ENCODE peak calls at places on chromosomes 5 and 9, in eight cellular contexts. P is mammary epithelial cell, Z is fibroblast of lung, H is WERI-Rb-1, B is heart left ventricle, L is kidney epithelial cell, C is left lung, M is A673. V is an unnamed sample.
A peak's percentile ranks its signal among the peaks of the same experiment; 100 is the strongest.

GRCh38 chr9:23674016-23674585 is 151.9 kb downstream of the ELAVL2 start:
- DNase-seq in P (no peak), H (peak; percentile 80), M (no peak), C (no peak), B (no peak), L (no peak), Z (peak; percentile 63), V (no peak)

GRCh38 chr9:99127372-99128132 is 22.6 kb downstream of the TGFBR1 start:
- DNase-seq in M (no peak), Z (peak; percentile 87), C (no peak), H (no peak), B (no peak), L (no peak), P (peak; percentile 96), V (no peak)

GRCh38 chr5:27308151-27308550 is 269.8 kb upstream of the CDH9 start:
- DNase-seq in P (peak; percentile 79), M (no peak), H (no peak), C (no peak), L (peak; percentile 57), Z (peak; percentile 86), B (no peak), V (no peak)

GRCh38 chr9:117247271-117247670 is 167.6 kb downstream of the ASTN2 start:
- DNase-seq in H (peak; percentile 69), C (no peak), Z (no peak), L (no peak), M (peak; percentile 34), B (no peak), P (peak; percentile 3), V (no peak)

GRCh38 chr5:121919091-121919490 is 42.7 kb upstream of the SRFBP1 start:
- DNase-seq in C (no peak), H (no peak), P (no peak), L (no peak), Z (no peak), B (no peak), M (no peak), V (no peak)

GRCh38 chr5:139633295-139634027 is 14.7 kb upstream of the CXXC5 start:
- DNase-seq in C (no peak), B (peak; percentile 81), Z (peak; percentile 63), H (peak; percentile 71), P (peak; percentile 57), L (no peak), M (peak; percentile 78), V (peak; percentile 76)

GRCh38 chr5:140569197-140569596 is 4.6 kb downstream of the SLC35A4 start:
- DNase-seq in C (no peak), Z (no peak), B (no peak), L (no peak), P (no peak), M (no peak), H (no peak), V (no peak)

GRCh38 chr5:140383300-140383699 is 18.3 kb upstream of the ANKHD1 start:
- DNase-seq in C (no peak), L (no peak), P (no peak), B (no peak), H (no peak), M (no peak), Z (no peak), V (no peak)

GRCh38 chr5:180625125-180625790 is 24.1 kb downstream of the FLT4 start:
- DNase-seq in B (no peak), L (no peak), H (no peak), C (no peak), P (no peak), Z (no peak), M (no peak), V (no peak)

GRCh38 chr9:74499111-74499601 is 2.0 kb downstream of the RORB start:
- DNase-seq in Z (peak; percentile 27), H (no peak), C (peak; percentile 51), B (no peak), P (peak; percentile 9), M (no peak), L (no peak), V (peak; percentile 22)

GRCh38 chr9:74498616-74499095 is 1.5 kb downstream of the RORB start:
- DNase-seq in Z (peak; percentile 19), H (no peak), P (no peak), M (no peak), L (no peak), B (no peak), C (no peak), V (no peak)

GRCh38 chr9:74499770-74500583 is 2.8 kb downstream of the RORB start:
- DNase-seq in Z (peak; percentile 15), H (no peak), C (peak; percentile 63), M (no peak), L (no peak), B (no peak), P (no peak), V (no peak)

GRCh38 chr9:74497750-74498615 is 848 bp downstream of the RORB start:
- DNase-seq in H (peak; percentile 51), M (peak; percentile 12), L (no peak), C (peak; percentile 76), B (peak; percentile 35), P (peak; percentile 52), Z (peak; percentile 57), V (peak; percentile 42)

GRCh38 chr9:74500584-74500924 is 3.4 kb downstream of the RORB start:
- DNase-seq in P (no peak), Z (no peak), B (no peak), L (no peak), H (no peak), C (no peak), M (no peak), V (no peak)
- H3K27me3 ChIP-seq in P (peaks cover 20% of the 10 kb centered on the region), Z (peaks cover 26% of the 10 kb centered on the region), B (peaks cover 35% of the 10 kb centered on the region), L (peaks cover 39% of the 10 kb centered on the region), H (no peaks in the 10 kb centered on the region), C (peaks cover 84% of the 10 kb centered on the region), M (peaks cover 94% of the 10 kb centered on the region), V (no peaks in the 10 kb centered on the region)

DNA sequence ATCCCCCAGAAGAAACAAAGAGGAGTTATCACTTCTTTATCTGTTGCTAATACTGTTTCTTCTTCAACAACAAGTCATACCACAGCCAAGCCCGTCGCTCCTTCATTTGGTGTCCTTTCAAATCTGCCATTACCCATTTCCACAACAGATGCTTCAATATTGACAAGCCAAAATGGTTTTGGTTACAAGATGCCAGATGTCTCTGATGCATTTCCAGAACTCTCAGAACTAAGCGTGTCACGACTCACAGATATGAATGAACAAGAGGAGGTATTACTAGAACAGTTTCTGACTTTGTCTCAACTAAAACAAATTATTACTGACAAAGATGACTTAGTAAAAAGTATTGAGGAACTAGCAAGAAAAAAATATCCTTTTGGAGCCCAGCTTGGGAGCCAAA is 16.0 kb upstream of the HAND1 start:
- DNase-seq in P (no peak), B (no peak), L (no peak), C (no peak), Z (no peak), H (no peak), M (no peak), V (no peak)
- H3K27me3 ChIP-seq in P (peaks cover 4% of the 10 kb centered on the region), B (peaks cover 69% of the 10 kb centered on the region), L (peaks cover 28% of the 10 kb centered on the region), C (peaks cover 85% of the 10 kb centered on the region), Z (peaks cover 4% of the 10 kb centered on the region), H (no peaks in the 10 kb centered on the region), M (peaks cover 35% of the 10 kb centered on the region), V (peaks cover 48% of the 10 kb centered on the region)

GRCh38 chr9:135985459-135985774 is 24.2 kb upstream of the UBAC1 start:
- DNase-seq in M (no peak), B (no peak), C (no peak), P (no peak), Z (no peak), L (no peak), H (no peak), V (no peak)

GRCh38 chr9:135980926-135981630 is 19.9 kb upstream of the UBAC1 start:
- DNase-seq in Z (no peak), C (peak; percentile 69), B (peak; percentile 60), H (no peak), L (no peak), M (no peak), P (no peak), V (peak; percentile 92)

GRCh38 chr9:135979472-135980166 is 18.4 kb upstream of the UBAC1 start:
- DNase-seq in C (peak; percentile 76), L (no peak), M (no peak), P (no peak), B (no peak), Z (no peak), H (no peak), V (no peak)

GRCh38 chr9:135983745-135984710 is 22.9 kb upstream of the UBAC1 start:
- DNase-seq in C (no peak), M (peak; percentile 41), L (no peak), P (no peak), B (no peak), Z (no peak), H (peak; percentile 43), V (no peak)

DNA sequence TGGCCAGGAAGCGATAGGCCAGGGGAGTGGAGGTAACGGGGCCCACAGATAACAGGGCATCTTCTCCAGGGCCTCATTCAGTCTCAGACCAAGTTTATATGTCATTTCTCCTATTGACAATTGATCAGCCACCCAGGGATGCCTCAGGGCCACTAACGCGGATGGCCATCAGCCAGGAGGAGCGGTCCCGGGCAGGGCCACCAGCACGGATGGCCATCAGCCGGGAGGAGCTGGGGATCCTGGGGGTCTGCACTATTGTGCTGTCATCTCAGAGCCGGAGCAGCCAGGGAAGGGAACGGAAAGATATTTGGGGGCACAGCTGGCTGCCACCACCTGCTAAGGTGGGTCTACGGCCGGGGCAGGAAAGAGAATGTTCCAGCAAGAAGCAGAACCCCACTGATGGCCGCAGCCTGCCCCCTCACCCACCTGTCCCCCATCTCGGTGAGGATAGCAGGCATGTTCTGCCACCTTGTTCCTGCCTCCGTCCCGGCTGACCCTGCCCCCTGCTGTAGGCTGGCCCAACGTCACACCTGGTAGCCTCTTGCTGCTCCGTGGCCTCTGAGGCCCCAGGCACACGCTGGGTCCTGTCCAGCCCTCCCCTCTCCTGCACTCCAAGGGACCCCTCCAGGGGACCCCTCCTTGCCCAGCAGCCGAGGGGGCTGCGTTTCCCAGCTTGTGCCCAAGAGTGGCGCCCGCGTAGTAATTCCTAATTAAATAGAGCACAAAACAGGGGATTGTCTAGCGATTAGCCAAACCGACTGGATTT is 21.5 kb upstream of the UBAC1 start:
- DNase-seq in L (no peak), M (no peak), H (peak; percentile 52), Z (no peak), P (no peak), B (no peak), C (peak; percentile 79), V (no peak)
- H3K27me3 ChIP-seq in L (peaks cover 51% of the 10 kb centered on the region), M (no peaks in the 10 kb centered on the region), H (no peaks in the 10 kb centered on the region), Z (peaks cover 7% of the 10 kb centered on the region), P (peaks cover 7% of the 10 kb centered on the region), B (no peaks in the 10 kb centered on the region), C (peaks cover 66% of the 10 kb centered on the region), V (no peaks in the 10 kb centered on the region)

GRCh38 chr9:137167752-137168574 is 1.9 kb downstream of the LRRC26 start:
- DNase-seq in L (no peak), B (no peak), P (no peak), C (no peak), H (peak; percentile 82), M (no peak), Z (no peak), V (no peak)

GRCh38 chr9:137170486-137171148 is 766 bp upstream of the LRRC26 start:
- DNase-seq in Z (no peak), H (no peak), M (no peak), B (no peak), L (no peak), P (no peak), C (no peak), V (no peak)

GRCh38 chr9:137169764-137170460 is at the start of gene LRRC26:
- DNase-seq in L (no peak), C (no peak), H (no peak), Z (no peak), P (no peak), M (no peak), B (no peak), V (no peak)

GRCh38 chr9:137168575-137168906 is 1.3 kb downstream of the LRRC26 start:
- DNase-seq in P (no peak), Z (no peak), H (no peak), C (no peak), L (no peak), B (no peak), M (no peak), V (peak; percentile 37)

GRCh38 chr9:137168907-137169763 is 716 bp downstream of the LRRC26 start:
- DNase-seq in P (peak; percentile 76), B (no peak), L (no peak), M (peak; percentile 69), C (no peak), Z (peak; percentile 38), H (peak; percentile 59), V (peak; percentile 74)
- H3K27me3 ChIP-seq in P (peaks cover 49% of the 10 kb centered on the region), B (peaks cover 74% of the 10 kb centered on the region), L (peaks cover 93% of the 10 kb centered on the region), M (peaks cover 72% of the 10 kb centered on the region), C (peaks cover 100% of the 10 kb centered on the region), Z (peaks cover 35% of the 10 kb centered on the region), H (no peaks in the 10 kb centered on the region), V (no peaks in the 10 kb centered on the region)

V was measured in dorsolateral prefrontal cortex.